ENCODE peak calls at places on chromosomes 12 and 14, in eight cellular contexts. One of them, this sample, is unnamed.

GRCh38 chr12:27780612-27781408 is 774 bp upstream of the MANSC4 start:
- DNase-seq in cardiac muscle cell: peak; percentile 24
- DNase-seq in stomach: peak; percentile 26
- DNase-seq in lower lobe of right lung: no peak
- DNase-seq in keratinocyte: peak; percentile 23
- DNase-seq in BJ: no peak
- DNase-seq in mammary epithelial cell: peak; percentile 49
- DNase-seq in tibial artery: peak; percentile 69
- DNase-seq in this sample: no peak

GRCh38 chr14:91103116-91103515 is 10.8 kb upstream of the DGLUCY start:
- DNase-seq in cardiac muscle cell: no peak
- DNase-seq in stomach: no peak
- DNase-seq in lower lobe of right lung: no peak
- DNase-seq in keratinocyte: no peak
- DNase-seq in BJ: no peak
- DNase-seq in mammary epithelial cell: no peak
- DNase-seq in tibial artery: no peak
- DNase-seq in this sample: no peak

GRCh38 chr12:111386891-111387290 is 18.0 kb upstream of the PHETA1 start:
- DNase-seq in cardiac muscle cell: no peak
- DNase-seq in stomach: no peak
- DNase-seq in lower lobe of right lung: no peak
- DNase-seq in keratinocyte: no peak
- DNase-seq in BJ: no peak
- DNase-seq in mammary epithelial cell: no peak
- DNase-seq in tibial artery: no peak
- DNase-seq in this sample: no peak

GRCh38 chr14:39232554-39233415 is 930 bp upstream of the MIA2 start:
- DNase-seq in cardiac muscle cell: no peak
- DNase-seq in stomach: no peak
- DNase-seq in lower lobe of right lung: no peak
- DNase-seq in keratinocyte: no peak
- DNase-seq in BJ: peak; percentile 35
- DNase-seq in mammary epithelial cell: peak; percentile 43
- DNase-seq in tibial artery: no peak
- DNase-seq in this sample: no peak

GRCh38 chr14:38238881-38239280 is 17.0 kb downstream of the CLEC14A start:
- DNase-seq in cardiac muscle cell: no peak
- DNase-seq in stomach: no peak
- DNase-seq in lower lobe of right lung: no peak
- DNase-seq in keratinocyte: no peak
- DNase-seq in BJ: no peak
- DNase-seq in mammary epithelial cell: no peak
- DNase-seq in tibial artery: no peak
- DNase-seq in this sample: no peak

GRCh38 chr14:36852853-36853634 is 191.4 kb downstream of the PAX9 start:
- DNase-seq in cardiac muscle cell: no peak
- DNase-seq in stomach: no peak
- DNase-seq in lower lobe of right lung: peak; percentile 48
- DNase-seq in keratinocyte: no peak
- DNase-seq in BJ: no peak
- DNase-seq in mammary epithelial cell: no peak
- DNase-seq in tibial artery: no peak
- DNase-seq in this sample: no peak

GRCh38 chr12:128259556-128260070 is 7.4 kb upstream of the TMEM132C start:
- DNase-seq in cardiac muscle cell: peak; percentile 78
- DNase-seq in stomach: no peak
- DNase-seq in lower lobe of right lung: no peak
- DNase-seq in keratinocyte: no peak
- DNase-seq in BJ: no peak
- DNase-seq in mammary epithelial cell: no peak
- DNase-seq in tibial artery: no peak
- DNase-seq in this sample: no peak

GRCh38 chr12:99157946-99158345 is 489.6 kb upstream of the GARIN6 start:
- DNase-seq in cardiac muscle cell: no peak
- DNase-seq in stomach: no peak
- DNase-seq in lower lobe of right lung: no peak
- DNase-seq in keratinocyte: no peak
- DNase-seq in BJ: no peak
- DNase-seq in mammary epithelial cell: no peak
- DNase-seq in tibial artery: no peak
- DNase-seq in this sample: peak; percentile 16

GRCh38 chr14:90924618-90925345 is 108.6 kb upstream of the TTC7B start:
- DNase-seq in cardiac muscle cell: no peak
- DNase-seq in stomach: peak; percentile 56
- DNase-seq in lower lobe of right lung: no peak
- DNase-seq in keratinocyte: no peak
- DNase-seq in BJ: no peak
- DNase-seq in mammary epithelial cell: peak; percentile 23
- DNase-seq in tibial artery: no peak
- DNase-seq in this sample: no peak

GRCh38 chr12:114777052-114777451 is 93.1 kb upstream of the TBX3 start:
- DNase-seq in cardiac muscle cell: no peak
- DNase-seq in stomach: no peak
- DNase-seq in lower lobe of right lung: no peak
- DNase-seq in keratinocyte: no peak
- DNase-seq in BJ: no peak
- DNase-seq in mammary epithelial cell: peak; percentile 78
- DNase-seq in tibial artery: no peak
- DNase-seq in this sample: no peak

GRCh38 chr12:42904683-42905418 is 315.3 kb upstream of the PRICKLE1 start:
- DNase-seq in cardiac muscle cell: peak; percentile 25
- DNase-seq in stomach: no peak
- DNase-seq in lower lobe of right lung: no peak
- DNase-seq in keratinocyte: no peak
- DNase-seq in BJ: no peak
- DNase-seq in mammary epithelial cell: no peak
- DNase-seq in tibial artery: no peak
- DNase-seq in this sample: no peak

GRCh38 chr12:107404981-107405380 is 280.6 kb upstream of the PWP1 start:
- DNase-seq in cardiac muscle cell: peak; percentile 20
- DNase-seq in stomach: no peak
- DNase-seq in lower lobe of right lung: no peak
- DNase-seq in keratinocyte: no peak
- DNase-seq in BJ: no peak
- DNase-seq in mammary epithelial cell: peak; percentile 65
- DNase-seq in tibial artery: no peak
- DNase-seq in this sample: no peak

GRCh38 chr12:94172031-94172430 is 23.7 kb downstream of the PLXNC1 start:
- DNase-seq in cardiac muscle cell: no peak
- DNase-seq in stomach: no peak
- DNase-seq in lower lobe of right lung: no peak
- DNase-seq in keratinocyte: no peak
- DNase-seq in BJ: no peak
- DNase-seq in mammary epithelial cell: no peak
- DNase-seq in tibial artery: no peak
- DNase-seq in this sample: no peak

GRCh38 chr14:72254940-72255472 is 322.8 kb downstream of the RGS6 start:
- DNase-seq in cardiac muscle cell: no peak
- DNase-seq in stomach: no peak
- DNase-seq in lower lobe of right lung: no peak
- DNase-seq in keratinocyte: no peak
- DNase-seq in BJ: no peak
- DNase-seq in mammary epithelial cell: no peak
- DNase-seq in tibial artery: no peak
- DNase-seq in this sample: no peak

GRCh38 chr14:32342151-32342853 is 13.2 kb downstream of the AKAP6 start:
- DNase-seq in cardiac muscle cell: no peak
- DNase-seq in stomach: no peak
- DNase-seq in lower lobe of right lung: no peak
- DNase-seq in keratinocyte: peak; percentile 98
- DNase-seq in BJ: no peak
- DNase-seq in mammary epithelial cell: peak; percentile 93
- DNase-seq in tibial artery: no peak
- DNase-seq in this sample: no peak

GRCh38 chr12:24728366-24728765 is 220.5 kb downstream of the BCAT1 start:
- DNase-seq in cardiac muscle cell: peak; percentile 22
- DNase-seq in stomach: no peak
- DNase-seq in lower lobe of right lung: no peak
- DNase-seq in keratinocyte: no peak
- DNase-seq in BJ: no peak
- DNase-seq in mammary epithelial cell: peak; percentile 14
- DNase-seq in tibial artery: no peak
- DNase-seq in this sample: no peak

GRCh38 chr14:103690332-103690731 is 24.9 kb downstream of the XRCC3 start:
- DNase-seq in cardiac muscle cell: no peak
- DNase-seq in stomach: no peak
- DNase-seq in lower lobe of right lung: no peak
- DNase-seq in keratinocyte: no peak
- DNase-seq in BJ: no peak
- DNase-seq in mammary epithelial cell: no peak
- DNase-seq in tibial artery: no peak
- DNase-seq in this sample: no peak

GRCh38 chr14:103692159-103692558 is 23.1 kb downstream of the XRCC3 start:
- DNase-seq in cardiac muscle cell: no peak
- DNase-seq in stomach: no peak
- DNase-seq in lower lobe of right lung: no peak
- DNase-seq in keratinocyte: no peak
- DNase-seq in BJ: no peak
- DNase-seq in mammary epithelial cell: no peak
- DNase-seq in tibial artery: no peak
- DNase-seq in this sample: no peak

GRCh38 chr14:103693514-103693913 is 21.7 kb downstream of the XRCC3 start:
- DNase-seq in cardiac muscle cell: no peak
- DNase-seq in stomach: peak; percentile 87
- DNase-seq in lower lobe of right lung: peak; percentile 86
- DNase-seq in keratinocyte: no peak
- DNase-seq in BJ: no peak
- DNase-seq in mammary epithelial cell: peak; percentile 64
- DNase-seq in tibial artery: no peak
- DNase-seq in this sample: no peak

GRCh38 chr14:103694572-103695026 is 20.7 kb downstream of the XRCC3 start:
- DNase-seq in cardiac muscle cell: no peak
- DNase-seq in stomach: no peak
- DNase-seq in lower lobe of right lung: peak; percentile 28
- DNase-seq in keratinocyte: no peak
- DNase-seq in BJ: no peak
- DNase-seq in mammary epithelial cell: no peak
- DNase-seq in tibial artery: no peak
- DNase-seq in this sample: no peak

DNA sequence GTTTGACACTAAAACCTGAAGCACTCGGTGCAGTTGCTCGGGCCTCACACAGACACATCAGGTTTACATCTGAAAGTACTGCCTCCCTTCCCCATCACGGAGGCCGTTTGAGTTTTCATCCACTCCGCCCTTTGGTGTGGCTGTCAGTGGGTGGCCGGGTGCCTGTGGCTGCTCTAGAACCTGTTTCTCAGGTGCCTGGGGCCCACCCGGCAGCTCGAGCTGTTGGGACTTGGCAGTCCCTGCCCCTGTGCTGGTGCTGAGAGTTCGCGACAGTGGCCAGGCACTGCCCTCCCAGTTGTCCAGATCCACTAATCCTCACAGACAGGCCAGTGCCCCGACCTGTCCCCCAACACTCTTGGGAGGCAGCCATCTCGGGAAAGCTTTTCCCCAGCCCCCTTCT is 22.4 kb downstream of the XRCC3 start:
- DNase-seq in cardiac muscle cell: no peak
- DNase-seq in stomach: no peak
- DNase-seq in lower lobe of right lung: no peak
- DNase-seq in keratinocyte: no peak
- DNase-seq in BJ: no peak
- DNase-seq in mammary epithelial cell: no peak
- DNase-seq in tibial artery: no peak
- DNase-seq in this sample: no peak
- TF ChIP-seq CTCF in cardiac muscle cell: no peak
- TF ChIP-seq CTCF in stomach: no peak
- TF ChIP-seq CTCF in lower lobe of right lung: no peak
- TF ChIP-seq CTCF in keratinocyte: no peak
- TF ChIP-seq CTCF in BJ: no peak
- TF ChIP-seq CTCF in mammary epithelial cell: no peak
- TF ChIP-seq CTCF in tibial artery: no peak
- TF ChIP-seq CTCF in this sample: no peak

DNA sequence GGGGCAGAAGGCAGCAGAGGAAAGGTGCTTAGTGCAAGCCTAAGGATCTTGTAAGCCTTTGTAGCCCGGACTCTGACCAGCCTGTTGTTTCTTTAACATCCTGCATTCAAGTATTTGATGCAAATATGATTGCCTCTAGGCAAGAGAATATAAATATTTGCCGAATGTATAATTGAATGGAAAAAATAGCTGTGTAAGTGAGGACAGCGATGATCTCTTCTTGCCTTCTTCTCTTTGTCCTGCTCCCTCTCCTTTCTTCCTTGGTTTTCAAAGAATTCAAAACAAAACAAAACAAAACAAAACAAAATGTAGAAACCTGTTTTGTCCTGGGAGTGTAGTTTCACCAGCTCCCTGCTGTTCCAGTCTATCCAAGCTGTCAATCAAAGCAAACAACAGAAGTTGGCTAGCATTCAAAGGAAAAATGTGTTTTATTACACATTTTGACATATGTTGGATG is 74.9 kb upstream of the CPM start:
- DNase-seq in cardiac muscle cell: peak; percentile 48
- DNase-seq in stomach: no peak
- DNase-seq in lower lobe of right lung: no peak
- DNase-seq in keratinocyte: no peak
- DNase-seq in BJ: no peak
- DNase-seq in mammary epithelial cell: peak; percentile 5
- DNase-seq in tibial artery: no peak
- DNase-seq in this sample: no peak
- H3K4me3 ChIP-seq in cardiac muscle cell: no peak overlapping the region
- H3K4me3 ChIP-seq in stomach: no peak overlapping the region
- H3K4me3 ChIP-seq in lower lobe of right lung: no peak overlapping the region
- H3K4me3 ChIP-seq in keratinocyte: no peak overlapping the region
- H3K4me3 ChIP-seq in BJ: no peak overlapping the region
- H3K4me3 ChIP-seq in mammary epithelial cell: no peak overlapping the region
- H3K4me3 ChIP-seq in tibial artery: no peak overlapping the region
- H3K4me3 ChIP-seq in this sample: no peak overlapping the region

DNA sequence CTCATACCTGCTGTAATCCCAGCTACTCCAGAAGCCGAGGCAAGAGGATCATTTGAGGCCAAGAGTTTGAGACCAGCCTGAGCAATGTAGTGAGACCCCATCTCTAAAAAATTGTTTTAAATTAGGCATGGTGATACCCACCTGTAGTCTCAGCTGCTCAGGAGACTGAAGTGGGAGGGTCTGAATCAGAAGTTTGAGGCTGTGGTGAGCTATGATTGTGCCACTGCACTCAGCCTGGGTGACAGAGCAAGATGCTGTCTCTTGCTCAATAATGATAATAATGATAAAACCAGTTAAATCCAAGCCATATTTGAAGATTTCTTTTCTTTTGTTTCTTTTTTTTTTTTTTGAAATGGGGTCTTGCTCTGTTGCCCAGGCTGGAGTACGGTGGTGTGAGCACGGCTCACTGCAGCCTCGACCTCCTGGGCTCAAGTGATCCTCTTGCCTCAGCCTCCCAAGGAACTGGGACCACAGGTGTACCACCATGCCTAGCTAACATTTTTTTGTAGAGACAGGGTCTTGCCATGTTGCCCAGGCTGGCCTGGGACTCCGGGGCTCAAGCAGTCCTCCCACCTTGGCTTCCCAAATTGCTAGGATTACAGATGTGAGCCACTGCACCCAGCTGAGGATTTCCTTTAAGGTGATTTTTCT is 12.8 kb downstream of the PSMA6 start:
- DNase-seq in cardiac muscle cell: no peak
- DNase-seq in stomach: no peak
- DNase-seq in lower lobe of right lung: no peak
- DNase-seq in keratinocyte: no peak
- DNase-seq in BJ: no peak
- DNase-seq in mammary epithelial cell: no peak
- DNase-seq in tibial artery: no peak
- DNase-seq in this sample: no peak
- H3K36me3 ChIP-seq in cardiac muscle cell: peaks cover 22% of the 10 kb centered on the region
- H3K36me3 ChIP-seq in stomach: peaks cover 12% of the 10 kb centered on the region
- H3K36me3 ChIP-seq in lower lobe of right lung: peaks cover 28% of the 10 kb centered on the region
- H3K36me3 ChIP-seq in keratinocyte: peaks cover 5% of the 10 kb centered on the region
- H3K36me3 ChIP-seq in BJ: no peaks in the 10 kb centered on the region
- H3K36me3 ChIP-seq in mammary epithelial cell: peaks cover 10% of the 10 kb centered on the region
- H3K36me3 ChIP-seq in tibial artery: peaks cover 7% of the 10 kb centered on the region
- H3K36me3 ChIP-seq in this sample: peaks cover 1% of the 10 kb centered on the region

GRCh38 chr14:97902630-97903029 is 1105.4 kb downstream of the VRK1 start:
- DNase-seq in cardiac muscle cell: no peak
- DNase-seq in stomach: no peak
- DNase-seq in lower lobe of right lung: no peak
- DNase-seq in keratinocyte: peak; percentile 32
- DNase-seq in BJ: no peak
- DNase-seq in mammary epithelial cell: peak; percentile 5
- DNase-seq in tibial artery: no peak
- DNase-seq in this sample: no peak
- TF ChIP-seq CTCF in cardiac muscle cell: no peak
- TF ChIP-seq CTCF in stomach: no peak
- TF ChIP-seq CTCF in lower lobe of right lung: no peak
- TF ChIP-seq CTCF in keratinocyte: no peak
- TF ChIP-seq CTCF in BJ: no peak
- TF ChIP-seq CTCF in mammary epithelial cell: no peak
- TF ChIP-seq CTCF in tibial artery: no peak
- TF ChIP-seq CTCF in this sample: no peak

This sample was measured in kidney epithelial cell.